ENCODE peak calls at places on chromosome 13, in nine cellular contexts. One of them, this sample, is unnamed.

GRCh38 chr13:75368167-75368566 is 113.8 kb downstream of the TBC1D4 start:
- DNase-seq in PC-3: peak; percentile 65
- DNase-seq in GF-D8: no peak
- DNase-seq in NCI-H2081: no peak
- DNase-seq in T-cell: no peak
- DNase-seq in NCI-H1436: no peak
- DNase-seq in activated CD4-positive, CD25-positive, alpha-beta regulatory T cell treated with anti-CD3 and anti-CD28 coated beads, Interleukin-2, amount 50 U/mL, for 72 hours: no peak
- DNase-seq in AML-193: no peak
- DNase-seq in amniotic stem cell: peak; percentile 52
- DNase-seq in this sample: no peak

GRCh38 chr13:51298812-51299211 is 40.7 kb upstream of the SERPINE3 start:
- DNase-seq in GF-D8: no peak
- DNase-seq in AML-193: no peak
- DNase-seq in PC-3: peak; percentile 5
- DNase-seq in activated CD4-positive, CD25-positive, alpha-beta regulatory T cell treated with anti-CD3 and anti-CD28 coated beads, Interleukin-2, amount 50 U/mL, for 72 hours: no peak
- DNase-seq in NCI-H1436: no peak
- DNase-seq in amniotic stem cell: no peak
- DNase-seq in T-cell: no peak
- DNase-seq in NCI-H2081: no peak
- DNase-seq in this sample: no peak

GRCh38 chr13:80126382-80127068 is 214.4 kb downstream of the SPRY2 start:
- DNase-seq in GF-D8: no peak
- DNase-seq in NCI-H2081: no peak
- DNase-seq in amniotic stem cell: no peak
- DNase-seq in T-cell: no peak
- DNase-seq in PC-3: no peak
- DNase-seq in NCI-H1436: no peak
- DNase-seq in activated CD4-positive, CD25-positive, alpha-beta regulatory T cell treated with anti-CD3 and anti-CD28 coated beads, Interleukin-2, amount 50 U/mL, for 72 hours: no peak
- DNase-seq in AML-193: no peak
- DNase-seq in this sample: no peak

GRCh38 chr13:74226791-74227475 is 92.7 kb upstream of the KLF12 start:
- DNase-seq in GF-D8: no peak
- DNase-seq in NCI-H1436: no peak
- DNase-seq in PC-3: no peak
- DNase-seq in T-cell: no peak
- DNase-seq in AML-193: no peak
- DNase-seq in activated CD4-positive, CD25-positive, alpha-beta regulatory T cell treated with anti-CD3 and anti-CD28 coated beads, Interleukin-2, amount 50 U/mL, for 72 hours: no peak
- DNase-seq in amniotic stem cell: no peak
- DNase-seq in NCI-H2081: no peak
- DNase-seq in this sample: no peak

GRCh38 chr13:99980201-99981114 is 1.1 kb upstream of the ZIC2 start:
- DNase-seq in PC-3: peak; percentile 57
- DNase-seq in NCI-H2081: peak; percentile 90
- DNase-seq in amniotic stem cell: peak; percentile 20
- DNase-seq in T-cell: peak; percentile 55
- DNase-seq in activated CD4-positive, CD25-positive, alpha-beta regulatory T cell treated with anti-CD3 and anti-CD28 coated beads, Interleukin-2, amount 50 U/mL, for 72 hours: no peak
- DNase-seq in NCI-H1436: peak; percentile 69
- DNase-seq in AML-193: no peak
- DNase-seq in GF-D8: no peak
- DNase-seq in this sample: peak; percentile 52

GRCh38 chr13:49248433-49249002 is 793 bp downstream of the CDADC1 start:
- DNase-seq in GF-D8: peak; percentile 68
- DNase-seq in PC-3: peak; percentile 6
- DNase-seq in T-cell: peak; percentile 13
- DNase-seq in NCI-H2081: no peak
- DNase-seq in AML-193: peak; percentile 49
- DNase-seq in activated CD4-positive, CD25-positive, alpha-beta regulatory T cell treated with anti-CD3 and anti-CD28 coated beads, Interleukin-2, amount 50 U/mL, for 72 hours: peak; percentile 30
- DNase-seq in NCI-H1436: no peak
- DNase-seq in amniotic stem cell: no peak
- DNase-seq in this sample: no peak

GRCh38 chr13:36450534-36450933 is 18.2 kb downstream of the CCNA1 start:
- DNase-seq in NCI-H1436: no peak
- DNase-seq in GF-D8: no peak
- DNase-seq in amniotic stem cell: no peak
- DNase-seq in activated CD4-positive, CD25-positive, alpha-beta regulatory T cell treated with anti-CD3 and anti-CD28 coated beads, Interleukin-2, amount 50 U/mL, for 72 hours: no peak
- DNase-seq in PC-3: no peak
- DNase-seq in T-cell: no peak
- DNase-seq in NCI-H2081: no peak
- DNase-seq in AML-193: no peak
- DNase-seq in this sample: peak; percentile 56

GRCh38 chr13:42525035-42525504 is 48.9 kb upstream of the TNFSF11 start:
- DNase-seq in T-cell: no peak
- DNase-seq in NCI-H2081: no peak
- DNase-seq in PC-3: peak; percentile 83
- DNase-seq in GF-D8: no peak
- DNase-seq in AML-193: no peak
- DNase-seq in NCI-H1436: no peak
- DNase-seq in activated CD4-positive, CD25-positive, alpha-beta regulatory T cell treated with anti-CD3 and anti-CD28 coated beads, Interleukin-2, amount 50 U/mL, for 72 hours: no peak
- DNase-seq in amniotic stem cell: no peak
- DNase-seq in this sample: no peak

GRCh38 chr13:43388282-43389034 is 365.1 kb downstream of the DNAJC15 start:
- DNase-seq in NCI-H1436: no peak
- DNase-seq in NCI-H2081: no peak
- DNase-seq in T-cell: no peak
- DNase-seq in AML-193: no peak
- DNase-seq in amniotic stem cell: no peak
- DNase-seq in GF-D8: no peak
- DNase-seq in activated CD4-positive, CD25-positive, alpha-beta regulatory T cell treated with anti-CD3 and anti-CD28 coated beads, Interleukin-2, amount 50 U/mL, for 72 hours: no peak
- DNase-seq in PC-3: peak; percentile 77
- DNase-seq in this sample: no peak

This sample was measured in KBM-7.